ENCODE peak calls at places on chromosomes 16 and 17, in six cellular contexts. H is SK-N-SH, W is GM12878, O is GM12891, F is K562, D is H1. A is an unnamed sample.

GRCh38 chr17:45038771-45039634 is 12.4 kb downstream of the DCAKD start:
- DNase-seq in H (no peak), W (no peak), O (no peak), F (no peak), D (no peak), A (no peak)

GRCh38 chr16:1401061-1401757 is 13.3 kb downstream of the UNKL start:
- DNase-seq in H (peak; percentile 27), W (no peak), O (no peak), F (no peak), D (no peak), A (no peak)

GRCh38 chr17:46154151-46154816 is 38.9 kb downstream of the KANSL1 start:
- DNase-seq in H (no peak), W (no peak), O (no peak), F (no peak), D (no peak), A (no peak)

GRCh38 chr17:51029142-51029541 is 91.5 kb downstream of the SPAG9 start:
- DNase-seq in H (no peak), W (no peak), O (no peak), F (no peak), D (no peak), A (no peak)

GRCh38 chr17:83193336-83194188 is 114.2 kb downstream of the METRNL start:
- DNase-seq in H (no peak), W (no peak), O (no peak), F (no peak), D (no peak), A (no peak)

GRCh38 chr17:14201087-14201486 is 35.6 kb downstream of the CDRT15 start:
- DNase-seq in H (no peak), W (no peak), O (no peak), F (no peak), D (no peak), A (no peak)

GRCh38 chr16:17335826-17336492 is 134.8 kb downstream of the XYLT1 start:
- DNase-seq in H (no peak), W (no peak), O (no peak), F (no peak), D (no peak), A (no peak)

GRCh38 chr16:85652431-85653221 is 36.1 kb downstream of the GINS2 start:
- DNase-seq in H (peak; percentile 83), W (no peak), O (no peak), F (peak; percentile 84), D (no peak), A (no peak)

GRCh38 chr16:86862596-86862995 is 284.2 kb downstream of the FOXL1 start:
- DNase-seq in H (no peak), W (no peak), O (no peak), F (no peak), D (no peak), A (no peak)

GRCh38 chr17:12035713-12036112 is 15.0 kb downstream of the MAP2K4 start:
- DNase-seq in H (no peak), W (no peak), O (no peak), F (no peak), D (no peak), A (no peak)

GRCh38 chr17:28879886-28880571 is 17.5 kb downstream of the FLOT2 start:
- DNase-seq in H (no peak), W (no peak), O (no peak), F (peak; percentile 72), D (no peak), A (no peak)

GRCh38 chr17:42629420-42630009 is 20.0 kb downstream of the TUBG1 start:
- DNase-seq in H (no peak), W (no peak), O (no peak), F (no peak), D (no peak), A (no peak)

GRCh38 chr17:83070800-83071341 is 8.5 kb upstream of the METRNL start:
- DNase-seq in H (no peak), W (no peak), O (no peak), F (no peak), D (no peak), A (no peak)

GRCh38 chr16:74991593-74992403 is 6.9 kb upstream of the WDR59 start:
- DNase-seq in H (peak; percentile 32), W (no peak), O (no peak), F (peak; percentile 68), D (no peak), A (no peak)

GRCh38 chr17:50837980-50838954 is 2.9 kb downstream of the WFIKKN2 start:
- DNase-seq in H (no peak), W (no peak), O (no peak), F (no peak), D (no peak), A (no peak)

GRCh38 chr17:57518587-57519118 is 226.4 kb downstream of the CCDC182 start:
- DNase-seq in H (peak; percentile 74), W (no peak), O (no peak), F (no peak), D (no peak), A (no peak)

GRCh38 chr16:30490210-30490609 is 17.7 kb downstream of the ITGAL start:
- DNase-seq in H (no peak), W (no peak), O (no peak), F (no peak), D (no peak), A (no peak)

GRCh38 chr16:46906360-46907060 is 22.3 kb downstream of the GPT2 start:
- DNase-seq in H (no peak), W (no peak), O (no peak), F (no peak), D (no peak), A (no peak)
- TF ChIP-seq POLR2AphosphoS5 in H (no peak), W (no peak), O (no peak), F (no peak), D (no peak), A (no peak)

GRCh38 chr16:12211870-12212690 is 235.5 kb downstream of the SNX29 start:
- DNase-seq in H (no peak), W (no peak), O (no peak), F (no peak), D (no peak), A (no peak)
- TF ChIP-seq TAF1 in H (no peak), W (no peak), O (no peak), F (no peak), D (no peak), A (no peak)

GRCh38 chr17:7283471-7284216 is 2.1 kb downstream of the SLC2A4 start:
- DNase-seq in H (peak; percentile 15), W (no peak), O (no peak), F (no peak), D (no peak), A (no peak)

GRCh38 chr17:7282752-7283321 is 1.3 kb downstream of the SLC2A4 start:
- DNase-seq in H (peak; percentile 17), W (no peak), O (no peak), F (peak; percentile 44), D (no peak), A (no peak)

GRCh38 chr17:7280519-7281073 is 922 bp upstream of the SLC2A4 start:
- DNase-seq in H (peak; percentile 84), W (peak; percentile 40), O (peak; percentile 85), F (peak; percentile 78), D (peak; percentile 97), A (peak; percentile 81)

GRCh38 chr17:7281074-7281952 is at the start of gene SLC2A4:
- DNase-seq in H (peak; percentile 99), W (peak; percentile 41), O (peak; percentile 98), F (peak; percentile 98), D (peak; percentile 98), A (peak; percentile 98)

DNA sequence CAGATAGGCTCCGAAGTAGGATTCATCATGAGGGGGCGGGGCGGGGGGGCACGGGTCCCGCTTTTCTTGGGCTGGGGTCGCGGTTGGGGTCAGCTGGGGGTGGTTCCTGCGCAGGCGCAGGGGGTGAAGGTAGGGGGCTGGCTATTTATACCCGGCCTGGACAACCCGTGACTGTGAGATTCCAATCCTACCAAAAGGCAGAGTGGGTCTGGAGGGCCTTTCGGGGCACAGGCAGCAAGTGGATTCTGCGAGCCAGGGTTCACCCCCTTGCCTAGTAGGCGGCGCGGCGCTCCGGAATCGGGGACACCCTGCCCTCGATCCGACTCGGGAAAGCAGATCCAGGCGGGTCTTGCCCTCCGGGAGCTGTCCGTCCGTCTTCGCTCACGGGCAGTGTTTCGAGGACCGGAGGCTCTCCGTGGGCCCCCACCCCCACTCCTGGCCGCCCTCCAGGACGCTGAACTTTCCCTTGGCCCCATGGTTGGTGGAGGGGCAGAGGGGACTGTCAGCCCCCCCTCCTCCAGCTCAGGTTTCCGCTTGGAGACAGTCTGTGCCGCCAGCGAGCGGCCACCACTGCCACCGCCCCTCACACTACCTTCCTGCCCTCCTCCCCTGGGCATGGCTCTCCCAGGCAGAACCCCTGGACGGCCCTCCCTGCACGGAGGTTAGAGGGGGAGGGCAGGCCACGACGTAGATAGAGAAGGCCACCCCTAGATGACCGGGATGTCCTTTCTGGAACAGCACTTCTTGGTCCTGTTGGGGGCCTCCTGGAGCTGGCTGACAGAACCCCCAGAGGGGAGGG is 634 bp downstream of the SLC2A4 start:
- DNase-seq in H (peak; percentile 71), W (no peak), O (no peak), F (no peak), D (peak; percentile 72), A (no peak)
- TF ChIP-seq POLR2AphosphoS5 in H (no peak), W (no peak), O (no peak), F (no peak), D (no peak), A (no peak)

GRCh38 chr16:2482181-2483107 is 7.5 kb downstream of the TBC1D24 start:
- DNase-seq in H (peak; percentile 91), W (no peak), O (no peak), F (no peak), D (no peak), A (no peak)
- TF ChIP-seq TAF1 in H (no peak), W (no peak), O (no peak), F (no peak), D (no peak), A (no peak)

GRCh38 chr16:56425439-56425832 is at the start of gene AMFR:
- DNase-seq in H (peak; percentile 95), W (no peak), O (peak; percentile 79), F (peak; percentile 91), D (peak; percentile 71), A (peak; percentile 72)
- TF ChIP-seq POLR2AphosphoS5 in H (peak; percentile 28), W (no peak), O (no peak), F (no peak), D (no peak), A (no peak)